ENCODE peak calls at places on chromosomes 7 and 10, in six cellular contexts. G, I, D, L, E and X are unnamed samples. For H3K4me1, the result is how much of the 10 kb centered on the place peaks cover.

GRCh38 chr10:822197-822596 is 109.3 kb downstream of the LARP4B start:
- DNase-seq in L (no peak), I (no peak), E (no peak), D (no peak), G (no peak), X (no peak)

GRCh38 chr10:86339226-86339865 is 27.2 kb downstream of the GRID1 start:
- DNase-seq in G (no peak), E (no peak), I (no peak), D (no peak), L (no peak), X (no peak)

GRCh38 chr7:1368682-1369571 is 90.3 kb downstream of the MICALL2 start:
- DNase-seq in L (peak), G (no peak), D (no peak), E (no peak), I (no peak), X (no peak)

GRCh38 chr10:110641256-110641655 is 2.9 kb upstream of the RBM20 start:
- DNase-seq in D (no peak), I (no peak), G (no peak), L (peak), E (no peak), X (no peak)

GRCh38 chr7:127551941-127552340 is 33.5 kb downstream of the GCC1 start:
- DNase-seq in E (no peak), I (no peak), L (no peak), G (no peak), D (no peak), X (no peak)

GRCh38 chr7:100107890-100108289 is 6.4 kb downstream of the AP4M1 start:
- DNase-seq in E (no peak), L (no peak), G (no peak), I (no peak), D (no peak), X (no peak)

GRCh38 chr7:116271980-116272886 is 61.9 kb downstream of the TES start:
- DNase-seq in G (no peak), L (peak), I (no peak), E (no peak), D (peak), X (no peak)

GRCh38 chr7:155326385-155326784 is 28.7 kb downstream of the INSIG1 start:
- DNase-seq in L (no peak), G (no peak), I (no peak), E (no peak), D (no peak), X (no peak)

GRCh38 chr7:16051561-16052280 is 365.2 kb upstream of the MEOX2 start:
- DNase-seq in I (no peak), D (no peak), L (no peak), E (no peak), G (no peak), X (no peak)

GRCh38 chr10:57218382-57218781 is 857.3 kb upstream of the ZWINT start:
- DNase-seq in I (no peak), D (no peak), G (no peak), L (no peak), E (no peak), X (no peak)

GRCh38 chr7:101857358-101857794 is 40.0 kb downstream of the CUX1 start:
- DNase-seq in D (no peak), E (no peak), I (no peak), G (no peak), L (no peak), X (no peak)

GRCh38 chr10:3738855-3739350 is 46.1 kb downstream of the KLF6 start:
- DNase-seq in L (no peak), E (no peak), I (no peak), G (no peak), D (no peak), X (no peak)

GRCh38 chr10:78756604-78757442 is 311.9 kb upstream of the ZMIZ1 start:
- DNase-seq in E (peak), G (no peak), I (peak), D (peak), L (peak), X (peak)

GRCh38 chr7:19620470-19620869 is 88.4 kb downstream of the POLR1F start:
- DNase-seq in E (no peak), L (no peak), D (no peak), G (no peak), I (no peak), X (no peak)

GRCh38 chr10:97632949-97633884 is at the start of gene MORN4:
- DNase-seq in I (peak), G (peak), D (peak), L (peak), E (peak), X (no peak)

GRCh38 chr10:97631098-97631497 is 2.2 kb downstream of the MORN4 start:
- DNase-seq in G (no peak), D (no peak), E (no peak), L (no peak), I (no peak), X (no peak)

GRCh38 chr10:97635577-97635976 is 2.3 kb upstream of the MORN4 start:
- DNase-seq in D (no peak), I (no peak), L (no peak), G (no peak), E (no peak), X (no peak)

GRCh38 chr10:97629289-97629688 is 4.0 kb downstream of the MORN4 start:
- DNase-seq in I (no peak), G (no peak), D (no peak), L (no peak), E (no peak), X (no peak)

GRCh38 chr10:97633921-97634320 is 621 bp upstream of the MORN4 start:
- DNase-seq in L (no peak), E (no peak), I (no peak), G (peak), D (no peak), X (no peak)
- TF ChIP-seq CTCF in L (peak), E (peak), I (peak), G (peak), D (no peak), X (no peak)

GRCh38 chr7:112202819-112203218 is 3.4 kb downstream of the DOCK4 start:
- DNase-seq in L (no peak), G (no peak), I (no peak), D (no peak), E (peak), X (no peak)
- H3K4me1 ChIP-seq in L (half or more), G (under half), I (half or more), D (under half), E (under half), X (under half)

GRCh38 chr10:14583252-14583651 is 191.4 kb downstream of the FAM107B start:
- DNase-seq in E (peak), D (no peak), L (no peak), I (no peak), G (no peak), X (no peak)
- TF ChIP-seq POLR2A in E (no peak), D (no peak), L (no peak), I (no peak), G (no peak), X (no peak)

GRCh38 chr10:5509691-5510090 is 10.3 kb upstream of the CALML5 start:
- DNase-seq in D (no peak), G (peak), I (no peak), L (no peak), E (no peak), X (no peak)
- TF ChIP-seq CTCF in D (no peak), G (no peak), I (no peak), L (no peak), E (no peak), X (no peak)

DNA sequence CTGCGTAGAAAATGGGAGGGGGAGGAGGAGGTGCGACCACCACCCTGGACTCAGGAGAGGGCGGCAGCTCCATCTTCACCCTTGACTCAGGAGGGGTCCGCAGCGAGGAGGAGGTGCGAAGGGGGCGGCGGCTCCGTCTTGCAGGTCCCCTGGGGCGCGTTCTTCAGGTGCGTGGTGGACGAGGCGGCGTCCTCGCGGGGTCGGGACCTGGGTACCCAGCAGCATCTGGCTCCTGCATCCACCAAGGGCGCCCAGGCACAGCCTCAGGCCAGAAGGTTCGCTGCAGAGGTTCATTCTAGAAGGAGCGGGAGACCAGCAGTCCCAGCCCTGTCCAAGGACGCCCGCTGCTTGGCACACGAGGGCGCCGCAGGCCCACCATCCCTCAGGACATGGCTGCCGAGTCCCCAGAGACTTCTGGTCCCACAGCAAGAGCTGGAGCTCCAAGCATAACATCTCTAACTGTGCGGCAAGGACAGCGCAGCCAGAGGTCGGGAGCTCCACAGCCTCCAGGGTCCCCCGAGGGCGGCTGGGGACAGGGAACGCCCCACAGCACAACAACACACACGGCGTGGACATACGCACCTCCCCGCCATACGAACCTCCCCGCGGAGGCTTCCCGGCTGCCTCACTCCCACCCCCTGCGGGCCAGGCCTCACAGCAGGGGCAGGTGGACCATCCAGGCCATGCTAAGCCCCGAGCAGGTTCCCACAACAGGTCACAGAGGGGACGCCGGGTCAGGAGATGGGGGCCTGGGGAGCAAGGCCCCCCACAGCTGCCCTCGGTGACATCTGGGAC is 16.8 kb upstream of the DPYSL4 start:
- DNase-seq in I (no peak), L (no peak), E (no peak), G (no peak), D (no peak), X (no peak)
- H3K4me1 ChIP-seq in I (under half), L (under half), E (under half), G (under half), D (under half), X (under half)